ENCODE peak calls at places on chromosome 22, in eight cellular contexts. E is cardiac muscle cell, U is tibial nerve, D is epithelial cell of proximal tubule, F is suprapubic skin, S is pancreas, B is coronary artery, R is tibial artery. I is an unnamed sample.

GRCh38 chr22:42993651-42994275 is 21.2 kb downstream of the PACSIN2 start:
- DNase-seq in S (no peak), B (no peak), R (no peak), U (no peak), F (no peak), D (no peak), E (peak), I (no peak)

GRCh38 chr22:34997921-34998320 is 68.0 kb upstream of the ISX start:
- DNase-seq in R (no peak), U (no peak), E (no peak), S (no peak), F (no peak), D (no peak), B (no peak), I (no peak)

GRCh38 chr22:17370036-17370765 is 941 bp downstream of the CECR2 start:
- DNase-seq in D (no peak), R (no peak), E (peak), F (no peak), S (peak), B (no peak), U (no peak), I (no peak)

GRCh38 chr22:49951986-49952896 is 8.3 kb upstream of the PIM3 start:
- DNase-seq in R (no peak), S (no peak), E (peak), B (no peak), D (peak), U (no peak), F (no peak), I (no peak)

GRCh38 chr22:35726398-35726797 is 8.7 kb downstream of the APOL5 start:
- DNase-seq in B (no peak), D (no peak), S (no peak), E (no peak), F (no peak), U (no peak), R (no peak), I (no peak)

GRCh38 chr22:17767236-17768065 is 6.8 kb downstream of the BID start:
- DNase-seq in E (no peak), S (no peak), B (no peak), F (no peak), D (no peak), R (no peak), U (no peak), I (no peak)

GRCh38 chr22:25167834-25168601 is 31.6 kb upstream of the CRYBB3 start:
- DNase-seq in B (no peak), S (no peak), E (no peak), D (no peak), R (no peak), U (no peak), F (no peak), I (no peak)

GRCh38 chr22:19941365-19942070 is at the start of the genes COMT and TXNRD2:
- DNase-seq in U (peak), R (peak), B (no peak), F (peak), E (peak), S (peak), D (no peak), I (no peak)

GRCh38 chr22:36027960-36028645 is 521 bp downstream of the RBFOX2 start:
- DNase-seq in B (peak), R (peak), D (no peak), E (no peak), S (no peak), U (no peak), F (peak), I (no peak)

GRCh38 chr22:43301866-43302265 is 41.3 kb downstream of the SCUBE1 start:
- DNase-seq in D (no peak), F (no peak), B (no peak), S (no peak), R (no peak), U (no peak), E (no peak), I (no peak)

GRCh38 chr22:50621491-50621880 is 6.5 kb downstream of the ARSA start:
- DNase-seq in B (no peak), D (no peak), E (no peak), F (no peak), S (no peak), R (no peak), U (no peak), I (no peak)

GRCh38 chr22:32596471-32596870 is 121.9 kb downstream of the FBXO7 start:
- DNase-seq in S (no peak), F (no peak), U (no peak), R (no peak), E (no peak), D (no peak), B (no peak), I (no peak)

GRCh38 chr22:18110194-18110943 is at the start of gene TUBA8:
- DNase-seq in F (peak), B (no peak), S (peak), R (peak), U (no peak), E (peak), D (no peak), I (no peak)

GRCh38 chr22:49100316-49100715 is 727.4 kb downstream of the BRD1 start:
- DNase-seq in D (no peak), F (peak), U (no peak), E (no peak), R (no peak), B (no peak), S (no peak), I (no peak)

GRCh38 chr22:20937031-20937793 is 20.0 kb downstream of the CRKL start:
- DNase-seq in S (no peak), E (no peak), R (no peak), U (no peak), D (no peak), B (no peak), F (peak), I (peak)

GRCh38 chr22:47627561-47628253 is 865.3 kb downstream of the TBC1D22A start:
- DNase-seq in U (no peak), E (no peak), F (no peak), B (no peak), S (no peak), D (no peak), R (no peak), I (no peak)

GRCh38 chr22:47625531-47626427 is 863.3 kb downstream of the TBC1D22A start:
- DNase-seq in R (no peak), B (peak), D (no peak), U (no peak), F (no peak), E (no peak), S (no peak), I (no peak)

GRCh38 chr22:47625013-47625385 is 862.5 kb downstream of the TBC1D22A start:
- DNase-seq in D (no peak), E (no peak), S (no peak), R (no peak), F (no peak), U (no peak), B (peak), I (no peak)

GRCh38 chr22:47628477-47629272 is 866.2 kb downstream of the TBC1D22A start:
- DNase-seq in U (no peak), F (no peak), D (no peak), S (no peak), B (peak), E (no peak), R (no peak), I (no peak)

GRCh38 chr22:47626428-47627390 is 864.3 kb downstream of the TBC1D22A start:
- DNase-seq in B (peak), D (no peak), E (no peak), S (no peak), U (no peak), R (no peak), F (no peak), I (no peak)
- TF ChIP-seq CTCF in B (no peak), D (no peak), E (no peak), S (no peak), U (no peak), R (no peak), F (no peak), I (peak)

GRCh38 chr22:47842119-47842518 is 1079.7 kb downstream of the TBC1D22A start:
- DNase-seq in E (no peak), U (no peak), B (no peak), D (no peak), R (no peak), S (no peak), F (no peak), I (no peak)
- H3K4me3 ChIP-seq in E (no peak), U (no peak), B (no peak), D (no peak), R (no peak), S (no peak), F (no peak), I (no peak)

DNA sequence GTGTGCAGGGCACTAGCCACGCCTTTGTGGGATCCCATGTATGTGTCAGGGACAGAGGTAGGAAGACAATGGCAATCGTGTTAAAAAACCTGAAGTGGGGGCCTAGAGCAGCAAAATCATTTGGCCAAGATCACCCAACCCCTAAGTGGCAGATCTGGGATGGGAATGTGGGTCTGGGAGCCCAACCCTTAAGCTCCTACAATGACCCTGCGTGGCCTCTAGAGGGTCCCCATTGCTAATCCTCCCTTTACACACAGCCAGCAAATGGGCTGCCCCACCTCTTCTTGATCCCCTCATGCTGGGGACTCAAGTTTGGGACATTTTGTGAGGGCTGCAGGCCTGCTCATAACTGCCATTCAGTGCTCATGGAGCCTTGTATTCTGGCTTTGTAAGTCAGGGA is 73.2 kb upstream of the SUSD2 start:
- DNase-seq in R (no peak), U (no peak), F (no peak), B (no peak), D (no peak), S (no peak), E (no peak), I (no peak)
- TF ChIP-seq CTCF in R (no peak), U (no peak), F (no peak), B (no peak), D (no peak), S (no peak), E (no peak), I (peak)

DNA sequence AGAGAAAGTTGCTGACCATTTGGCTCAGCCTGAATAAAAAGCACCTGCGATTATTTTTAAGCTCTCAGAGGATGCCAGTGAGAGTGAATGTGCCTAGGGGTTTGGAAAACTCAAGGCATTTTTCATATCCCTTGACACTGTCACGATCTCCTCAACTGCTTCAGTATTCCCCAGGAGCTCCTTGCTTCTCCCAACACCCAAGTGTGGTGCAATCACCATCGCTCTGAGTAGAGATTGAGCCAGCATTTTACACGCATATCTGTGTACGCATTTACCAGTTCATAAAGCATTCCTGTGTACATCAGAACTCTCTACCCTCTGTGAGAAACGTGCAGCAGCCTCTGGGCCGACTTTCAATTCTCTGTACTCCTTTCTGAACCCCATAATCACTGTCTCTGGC is 1.3 kb downstream of the SRRD start:
- DNase-seq in S (no peak), U (no peak), E (no peak), D (no peak), B (no peak), R (no peak), F (no peak), I (no peak)
- H3K4me3 ChIP-seq in S (peak), U (no peak), E (no peak), D (peak), B (peak), R (no peak), F (peak), I (peak)

GRCh38 chr22:22684605-22685561 is 40.5 kb downstream of the GGTLC2 start:
- DNase-seq in E (peak), S (peak), F (no peak), R (no peak), U (no peak), B (no peak), D (peak), I (no peak)
- TF ChIP-seq CTCF in E (peak), S (peak), F (no peak), R (no peak), U (no peak), B (no peak), D (peak), I (peak)

GRCh38 chr22:37069319-37069718 is 17.8 kb downstream of the KCTD17 start:
- DNase-seq in B (no peak), U (no peak), F (no peak), D (no peak), S (no peak), R (no peak), E (no peak), I (no peak)

GRCh38 chr22:37069719-37070118 is 18.2 kb downstream of the KCTD17 start:
- DNase-seq in B (no peak), S (no peak), E (no peak), D (no peak), R (no peak), U (no peak), F (no peak), I (no peak)

GRCh38 chr22:37070744-37071143 is 19.2 kb downstream of the KCTD17 start:
- DNase-seq in B (no peak), S (no peak), F (no peak), E (no peak), D (no peak), U (no peak), R (no peak), I (no peak)

GRCh38 chr22:37070334-37070733 is 18.8 kb downstream of the KCTD17 start:
- DNase-seq in S (no peak), F (no peak), B (no peak), R (no peak), U (no peak), D (no peak), E (no peak), I (no peak)

DNA sequence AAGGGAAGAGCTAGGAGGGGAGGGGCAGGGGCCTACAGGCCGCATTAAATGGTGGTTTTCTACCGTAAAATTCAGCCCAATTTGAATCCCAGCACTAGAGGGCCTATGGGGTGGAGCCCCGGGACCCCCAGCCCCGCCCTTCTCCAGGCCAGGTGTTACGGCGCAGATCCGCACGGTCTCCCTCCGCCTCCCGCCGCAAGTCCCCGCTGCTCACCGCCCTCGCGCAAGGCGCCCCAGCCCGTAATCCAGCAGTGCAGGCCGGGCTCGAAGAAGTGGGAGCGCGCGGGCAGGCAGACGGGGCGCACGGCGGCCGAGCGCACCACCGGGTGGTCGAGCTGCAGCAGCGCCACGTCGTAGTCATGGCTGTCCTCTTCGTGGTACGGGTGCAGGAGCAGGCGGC is 17.3 kb downstream of the KCTD17 start:
- DNase-seq in S (no peak), E (no peak), U (no peak), F (no peak), D (no peak), B (no peak), R (no peak), I (no peak)
- H3K4me3 ChIP-seq in S (no peak), E (no peak), U (no peak), F (no peak), D (no peak), B (no peak), R (no peak), I (no peak)

GRCh38 chr22:23233084-23233501 is 52.8 kb downstream of the BCR start:
- DNase-seq in S (no peak), U (no peak), B (no peak), F (no peak), D (no peak), E (peak), R (no peak), I (no peak)
- TF ChIP-seq CTCF in S (no peak), U (no peak), B (no peak), F (no peak), D (no peak), E (peak), R (no peak), I (no peak)

GRCh38 chr22:29798318-29798717 is 31.1 kb downstream of the UQCR10 start:
- DNase-seq in U (no peak), S (no peak), E (peak), D (no peak), B (no peak), R (no peak), F (no peak), I (no peak)
- H3K4me3 ChIP-seq in U (no peak), S (no peak), E (no peak), D (no peak), B (no peak), R (no peak), F (no peak), I (peak)

GRCh38 chr22:46296257-46297150 is at the start of gene GTSE1:
- DNase-seq in U (peak), B (peak), F (peak), S (peak), E (peak), R (peak), D (peak), I (peak)
- TF ChIP-seq CTCF in U (peak), B (no peak), F (no peak), S (no peak), E (peak), R (no peak), D (peak), I (peak)

GRCh38 chr22:44355688-44356070 is 42.9 kb upstream of the SHISAL1 start:
- DNase-seq in R (no peak), F (peak), S (no peak), B (peak), D (no peak), U (no peak), E (no peak), I (no peak)
- H3K4me3 ChIP-seq in R (no peak), F (no peak), S (no peak), B (no peak), D (no peak), U (no peak), E (no peak), I (no peak)

I was measured in LNCaP clone FGC.